ENCODE peak calls at places on chromosomes 11 and 22, in nine cellular contexts. One of them, this sample, is unnamed.

GRCh38 chr11:134655189-134655937 is 243.3 kb upstream of the B3GAT1 start:
- DNase-seq in pancreas: no peak
- DNase-seq in NCI-H187 treated with DMSO at 0.1 percent for 48 hours: no peak
- DNase-seq in GDM1: no peak
- DNase-seq in GM13977: no peak
- DNase-seq in head of caudate nucleus: no peak
- DNase-seq in endothelial cell: no peak
- DNase-seq in activated T-cell treated with anti-CD3 and anti-CD28 coated beads for 1 hour: no peak
- DNase-seq in HuH-7.5: no peak
- DNase-seq in this sample: no peak

GRCh38 chr11:79363261-79363660 is 77.6 kb downstream of the TENM4 start:
- DNase-seq in pancreas: no peak
- DNase-seq in NCI-H187 treated with DMSO at 0.1 percent for 48 hours: no peak
- DNase-seq in GDM1: no peak
- DNase-seq in GM13977: no peak
- DNase-seq in head of caudate nucleus: no peak
- DNase-seq in endothelial cell: no peak
- DNase-seq in activated T-cell treated with anti-CD3 and anti-CD28 coated beads for 1 hour: no peak
- DNase-seq in HuH-7.5: no peak
- DNase-seq in this sample: no peak

GRCh38 chr11:45205978-45206377 is 59.5 kb downstream of the PRDM11 start:
- DNase-seq in pancreas: no peak
- DNase-seq in NCI-H187 treated with DMSO at 0.1 percent for 48 hours: no peak
- DNase-seq in GDM1: no peak
- DNase-seq in GM13977: no peak
- DNase-seq in head of caudate nucleus: no peak
- DNase-seq in endothelial cell: no peak
- DNase-seq in activated T-cell treated with anti-CD3 and anti-CD28 coated beads for 1 hour: no peak
- DNase-seq in HuH-7.5: no peak
- DNase-seq in this sample: no peak

GRCh38 chr22:35517207-35517606 is 23.4 kb upstream of the RASD2 start:
- DNase-seq in pancreas: no peak
- DNase-seq in NCI-H187 treated with DMSO at 0.1 percent for 48 hours: no peak
- DNase-seq in GDM1: no peak
- DNase-seq in GM13977: no peak
- DNase-seq in head of caudate nucleus: no peak
- DNase-seq in endothelial cell: no peak
- DNase-seq in activated T-cell treated with anti-CD3 and anti-CD28 coated beads for 1 hour: no peak
- DNase-seq in HuH-7.5: no peak
- DNase-seq in this sample: no peak

GRCh38 chr11:124446926-124447325 is 1.4 kb upstream of the OR8B8 start:
- DNase-seq in pancreas: no peak
- DNase-seq in NCI-H187 treated with DMSO at 0.1 percent for 48 hours: no peak
- DNase-seq in GDM1: no peak
- DNase-seq in GM13977: no peak
- DNase-seq in head of caudate nucleus: no peak
- DNase-seq in endothelial cell: no peak
- DNase-seq in activated T-cell treated with anti-CD3 and anti-CD28 coated beads for 1 hour: no peak
- DNase-seq in HuH-7.5: no peak
- DNase-seq in this sample: no peak

GRCh38 chr11:12329169-12329568 is 48.2 kb upstream of the PARVA start:
- DNase-seq in pancreas: no peak
- DNase-seq in NCI-H187 treated with DMSO at 0.1 percent for 48 hours: no peak
- DNase-seq in GDM1: no peak
- DNase-seq in GM13977: no peak
- DNase-seq in head of caudate nucleus: no peak
- DNase-seq in endothelial cell: no peak
- DNase-seq in activated T-cell treated with anti-CD3 and anti-CD28 coated beads for 1 hour: no peak
- DNase-seq in HuH-7.5: no peak
- DNase-seq in this sample: no peak

GRCh38 chr11:18632841-18633240 is 1.3 kb downstream of the SPTY2D1 start:
- DNase-seq in pancreas: no peak
- DNase-seq in NCI-H187 treated with DMSO at 0.1 percent for 48 hours: no peak
- DNase-seq in GDM1: no peak
- DNase-seq in GM13977: no peak
- DNase-seq in head of caudate nucleus: no peak
- DNase-seq in endothelial cell: no peak
- DNase-seq in activated T-cell treated with anti-CD3 and anti-CD28 coated beads for 1 hour: no peak
- DNase-seq in HuH-7.5: no peak
- DNase-seq in this sample: peak; percentile 28

GRCh38 chr22:29000641-29001040 is 61.0 kb downstream of the C22orf31 start:
- DNase-seq in pancreas: no peak
- DNase-seq in NCI-H187 treated with DMSO at 0.1 percent for 48 hours: no peak
- DNase-seq in GDM1: no peak
- DNase-seq in GM13977: no peak
- DNase-seq in head of caudate nucleus: no peak
- DNase-seq in endothelial cell: no peak
- DNase-seq in activated T-cell treated with anti-CD3 and anti-CD28 coated beads for 1 hour: no peak
- DNase-seq in HuH-7.5: no peak
- DNase-seq in this sample: no peak

GRCh38 chr11:71120346-71120963 is 131.9 kb downstream of the SHANK2 start:
- DNase-seq in pancreas: peak; percentile 61
- DNase-seq in NCI-H187 treated with DMSO at 0.1 percent for 48 hours: no peak
- DNase-seq in GDM1: no peak
- DNase-seq in GM13977: no peak
- DNase-seq in head of caudate nucleus: no peak
- DNase-seq in endothelial cell: peak; percentile 54
- DNase-seq in activated T-cell treated with anti-CD3 and anti-CD28 coated beads for 1 hour: no peak
- DNase-seq in HuH-7.5: peak; percentile 64
- DNase-seq in this sample: no peak

GRCh38 chr11:66566221-66566620 is 2.2 kb downstream of the CTSF start:
- DNase-seq in pancreas: no peak
- DNase-seq in NCI-H187 treated with DMSO at 0.1 percent for 48 hours: no peak
- DNase-seq in GDM1: no peak
- DNase-seq in GM13977: no peak
- DNase-seq in head of caudate nucleus: no peak
- DNase-seq in endothelial cell: no peak
- DNase-seq in activated T-cell treated with anti-CD3 and anti-CD28 coated beads for 1 hour: no peak
- DNase-seq in HuH-7.5: no peak
- DNase-seq in this sample: no peak

GRCh38 chr11:102843474-102843873 is at the start of gene MMP3:
- DNase-seq in pancreas: no peak
- DNase-seq in NCI-H187 treated with DMSO at 0.1 percent for 48 hours: no peak
- DNase-seq in GDM1: no peak
- DNase-seq in GM13977: no peak
- DNase-seq in head of caudate nucleus: no peak
- DNase-seq in endothelial cell: no peak
- DNase-seq in activated T-cell treated with anti-CD3 and anti-CD28 coated beads for 1 hour: no peak
- DNase-seq in HuH-7.5: no peak
- DNase-seq in this sample: no peak

GRCh38 chr11:120750647-120751419 is 239.3 kb downstream of the GRIK4 start:
- DNase-seq in pancreas: no peak
- DNase-seq in NCI-H187 treated with DMSO at 0.1 percent for 48 hours: no peak
- DNase-seq in GDM1: no peak
- DNase-seq in GM13977: no peak
- DNase-seq in head of caudate nucleus: no peak
- DNase-seq in endothelial cell: no peak
- DNase-seq in activated T-cell treated with anti-CD3 and anti-CD28 coated beads for 1 hour: no peak
- DNase-seq in HuH-7.5: no peak
- DNase-seq in this sample: no peak

GRCh38 chr11:131656839-131657211 is 286.4 kb downstream of the NTM start:
- DNase-seq in pancreas: no peak
- DNase-seq in NCI-H187 treated with DMSO at 0.1 percent for 48 hours: no peak
- DNase-seq in GDM1: no peak
- DNase-seq in GM13977: no peak
- DNase-seq in head of caudate nucleus: no peak
- DNase-seq in endothelial cell: no peak
- DNase-seq in activated T-cell treated with anti-CD3 and anti-CD28 coated beads for 1 hour: no peak
- DNase-seq in HuH-7.5: no peak
- DNase-seq in this sample: no peak

This sample was measured in adipocyte.